ENCODE peak calls at places on chromosome 21, in eight cellular contexts. X is Peyer's patch, Q is tibial artery, E is left ventricle myocardium inferior, U is H1, L is IMR-90, J is stomach, D is MM.1S. Z is an unnamed sample. For H3K36me3, the result is how much of the 10 kb centered on the place peaks cover.

GRCh38 chr21:32207096-32207716 is 71.6 kb downstream of the MIS18A start:
- DNase-seq in D (no peak), U (no peak), X (no peak), Q (no peak), E (no peak), J (no peak), L (no peak), Z (no peak)

GRCh38 chr21:26528882-26529281 is 44.2 kb downstream of the CYYR1 start:
- DNase-seq in U (no peak), J (no peak), E (no peak), Q (no peak), D (no peak), L (no peak), X (no peak), Z (no peak)

GRCh38 chr21:16007933-16008332 is 278.2 kb downstream of the USP25 start:
- DNase-seq in J (no peak), Q (no peak), D (no peak), U (no peak), L (peak), X (no peak), E (no peak), Z (no peak)

GRCh38 chr21:26082549-26082948 is 88.0 kb downstream of the APP start:
- DNase-seq in X (no peak), U (no peak), L (no peak), Q (no peak), J (no peak), E (no peak), D (no peak), Z (no peak)

GRCh38 chr21:40667964-40668363 is 179.0 kb downstream of the DSCAM start:
- DNase-seq in X (no peak), L (no peak), J (no peak), Q (no peak), U (no peak), E (no peak), D (no peak), Z (no peak)

GRCh38 chr21:39538453-39539042 is 74.2 kb upstream of the B3GALT5 start:
- DNase-seq in D (no peak), U (no peak), Q (no peak), J (no peak), X (no peak), E (no peak), L (no peak), Z (no peak)

GRCh38 chr21:39009587-39010225 is 173.5 kb downstream of the PSMG1 start:
- DNase-seq in J (no peak), U (no peak), Q (no peak), D (no peak), E (no peak), L (no peak), X (no peak), Z (peak)

GRCh38 chr21:34808569-34809204 is 139.9 kb downstream of the CLIC6 start:
- DNase-seq in Q (no peak), U (no peak), D (no peak), L (peak), J (no peak), E (no peak), X (no peak), Z (no peak)

GRCh38 chr21:24290151-24290833 is 1317.0 kb downstream of the MRPL39 start:
- DNase-seq in L (no peak), U (no peak), J (no peak), D (peak), E (no peak), Q (no peak), X (no peak), Z (no peak)

GRCh38 chr21:31397939-31398338 is 53.9 kb upstream of the TIAM1 start:
- DNase-seq in D (peak), L (no peak), Q (no peak), U (no peak), X (no peak), J (no peak), E (no peak), Z (no peak)

GRCh38 chr21:31282095-31282709 is 61.9 kb downstream of the TIAM1 start:
- DNase-seq in E (peak), D (no peak), X (no peak), Q (no peak), J (peak), U (no peak), L (peak), Z (no peak)

GRCh38 chr21:38956791-38957571 is 151.3 kb downstream of the ETS2 start:
- DNase-seq in L (peak), Q (no peak), X (no peak), J (peak), E (no peak), D (no peak), U (no peak), Z (peak)

GRCh38 chr21:14771587-14771986 is 225.5 kb upstream of the SAMSN1 start:
- DNase-seq in E (no peak), X (no peak), Q (no peak), L (no peak), J (no peak), D (no peak), U (no peak), Z (no peak)

GRCh38 chr21:26776320-26777021 is 68.7 kb downstream of the ADAMTS1 start:
- DNase-seq in U (no peak), J (no peak), Q (no peak), D (no peak), X (no peak), E (no peak), L (peak), Z (no peak)

GRCh38 chr21:30340714-30341573 is 3.5 kb upstream of the KRTAP27-1 start:
- DNase-seq in L (peak), E (no peak), Q (peak), D (peak), X (no peak), J (peak), U (peak), Z (no peak)

GRCh38 chr21:34986561-34987533 is 62.3 kb downstream of the RUNX1 start:
- DNase-seq in L (peak), D (peak), U (no peak), Q (no peak), J (no peak), X (peak), E (no peak), Z (no peak)

GRCh38 chr21:46639489-46640386 is 4.3 kb downstream of the PRMT2 start:
- DNase-seq in D (no peak), J (no peak), E (no peak), X (no peak), L (peak), Q (no peak), U (no peak), Z (no peak)

GRCh38 chr21:27429612-27430361 is 462.9 kb upstream of the ADAMTS5 start:
- DNase-seq in U (no peak), D (no peak), E (no peak), X (no peak), J (no peak), Q (no peak), L (peak), Z (no peak)

GRCh38 chr21:18060402-18060801 is 184.2 kb upstream of the CHODL start:
- DNase-seq in J (no peak), X (no peak), U (no peak), D (no peak), E (no peak), L (no peak), Q (no peak), Z (no peak)

GRCh38 chr21:27423073-27423472 is 456.2 kb upstream of the ADAMTS5 start:
- DNase-seq in L (peak), X (no peak), D (no peak), E (peak), Q (peak), J (peak), U (no peak), Z (no peak)

GRCh38 chr21:38386967-38387366 is 111.3 kb downstream of the ERG start:
- DNase-seq in L (no peak), E (no peak), D (peak), J (no peak), X (no peak), Q (no peak), U (no peak), Z (no peak)

GRCh38 chr21:15093216-15093615 is 28.4 kb upstream of the NRIP1 start:
- DNase-seq in U (no peak), J (no peak), L (no peak), E (no peak), D (no peak), Q (no peak), X (no peak), Z (no peak)

GRCh38 chr21:38965910-38966504 is 160.3 kb downstream of the ETS2 start:
- DNase-seq in X (no peak), Q (no peak), U (peak), E (no peak), J (peak), L (peak), D (peak), Z (peak)

GRCh38 chr21:17370750-17371325 is 142.0 kb upstream of the CXADR start:
- DNase-seq in Q (no peak), U (no peak), L (no peak), J (no peak), E (no peak), X (no peak), D (no peak), Z (no peak)

GRCh38 chr21:38631676-38632075 is 133.4 kb upstream of the ERG start:
- DNase-seq in D (no peak), J (no peak), L (no peak), Q (no peak), X (no peak), U (no peak), E (no peak), Z (no peak)

GRCh38 chr21:38534591-38534990 is 36.3 kb upstream of the ERG start:
- DNase-seq in J (no peak), E (no peak), U (no peak), X (no peak), Q (no peak), D (no peak), L (no peak), Z (no peak)

GRCh38 chr21:25107708-25108107 is 499.6 kb downstream of the MRPL39 start:
- DNase-seq in D (no peak), J (no peak), E (no peak), X (no peak), U (no peak), Q (no peak), L (peak), Z (no peak)

GRCh38 chr21:8998946-8999681 is 1522.3 kb upstream of the TPTE start:
- DNase-seq in D (no peak), U (no peak), L (no peak), Q (no peak), E (no peak), X (no peak), J (no peak), Z (no peak)

GRCh38 chr21:23740463-23740862 is 1866.8 kb downstream of the MRPL39 start:
- DNase-seq in X (no peak), D (no peak), U (no peak), E (no peak), J (no peak), L (no peak), Q (no peak), Z (no peak)

GRCh38 chr21:32278068-32278467 is 781 bp downstream of the MIS18A start:
- DNase-seq in J (no peak), D (no peak), E (no peak), X (no peak), U (no peak), Q (no peak), L (no peak), Z (no peak)

GRCh38 chr21:14285147-14285546 is 69.2 kb downstream of the RBM11 start:
- DNase-seq in J (no peak), L (no peak), D (peak), U (no peak), Q (no peak), E (no peak), X (no peak), Z (no peak)

GRCh38 chr21:32020551-32020950 is 147.7 kb downstream of the HUNK start:
- DNase-seq in J (no peak), X (no peak), D (no peak), L (no peak), U (no peak), E (no peak), Q (no peak), Z (no peak)

GRCh38 chr21:38306833-38307232 is 50.0 kb downstream of the KCNJ15 start:
- DNase-seq in E (no peak), D (no peak), U (no peak), J (no peak), Q (no peak), X (no peak), L (peak), Z (no peak)

DNA sequence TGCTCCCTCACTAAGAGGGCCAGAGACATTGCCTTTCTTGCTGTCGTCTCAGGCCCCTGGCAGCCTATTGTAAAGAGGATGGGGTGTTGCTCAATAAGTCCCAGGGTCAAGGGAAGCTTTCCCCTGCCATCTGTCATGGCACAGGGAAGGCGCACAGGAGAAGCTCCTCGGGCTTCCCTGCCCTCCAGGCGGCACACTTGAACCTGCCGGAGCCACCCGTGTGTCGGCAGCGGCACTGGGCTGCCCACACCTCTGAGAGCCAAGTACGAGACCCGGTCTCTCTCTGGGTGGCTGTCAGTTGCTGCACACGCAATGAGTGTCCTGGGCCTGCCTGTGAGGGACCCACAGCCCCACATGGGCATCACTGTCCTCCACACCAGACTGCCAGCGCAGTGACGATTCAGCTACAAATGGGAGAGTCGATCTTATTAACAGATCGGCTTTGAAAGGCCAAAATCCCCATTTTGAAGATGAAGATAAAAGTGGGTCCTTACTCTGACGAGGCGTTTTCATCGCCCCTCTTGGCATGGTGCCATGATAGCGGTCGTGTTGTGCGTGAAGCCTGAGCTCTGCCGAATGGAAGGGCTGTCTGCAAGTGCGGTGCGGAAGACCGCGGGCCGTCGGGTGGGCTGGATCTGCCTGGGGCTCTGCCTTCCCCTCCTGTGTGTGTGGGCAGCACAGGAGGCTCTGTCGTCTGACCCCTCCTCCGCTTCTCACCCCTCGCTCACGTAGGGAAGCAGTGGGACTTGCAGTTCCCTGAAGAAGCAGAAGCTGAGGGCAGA is 29.2 kb upstream of the PDXK start:
- DNase-seq in U (no peak), L (no peak), J (no peak), D (no peak), X (no peak), E (no peak), Q (no peak), Z (no peak)
- H3K36me3 ChIP-seq in U (under half), L (half or more), J (half or more), D (under half), X (under half), E (half or more), Q (half or more), Z (under half)

DNA sequence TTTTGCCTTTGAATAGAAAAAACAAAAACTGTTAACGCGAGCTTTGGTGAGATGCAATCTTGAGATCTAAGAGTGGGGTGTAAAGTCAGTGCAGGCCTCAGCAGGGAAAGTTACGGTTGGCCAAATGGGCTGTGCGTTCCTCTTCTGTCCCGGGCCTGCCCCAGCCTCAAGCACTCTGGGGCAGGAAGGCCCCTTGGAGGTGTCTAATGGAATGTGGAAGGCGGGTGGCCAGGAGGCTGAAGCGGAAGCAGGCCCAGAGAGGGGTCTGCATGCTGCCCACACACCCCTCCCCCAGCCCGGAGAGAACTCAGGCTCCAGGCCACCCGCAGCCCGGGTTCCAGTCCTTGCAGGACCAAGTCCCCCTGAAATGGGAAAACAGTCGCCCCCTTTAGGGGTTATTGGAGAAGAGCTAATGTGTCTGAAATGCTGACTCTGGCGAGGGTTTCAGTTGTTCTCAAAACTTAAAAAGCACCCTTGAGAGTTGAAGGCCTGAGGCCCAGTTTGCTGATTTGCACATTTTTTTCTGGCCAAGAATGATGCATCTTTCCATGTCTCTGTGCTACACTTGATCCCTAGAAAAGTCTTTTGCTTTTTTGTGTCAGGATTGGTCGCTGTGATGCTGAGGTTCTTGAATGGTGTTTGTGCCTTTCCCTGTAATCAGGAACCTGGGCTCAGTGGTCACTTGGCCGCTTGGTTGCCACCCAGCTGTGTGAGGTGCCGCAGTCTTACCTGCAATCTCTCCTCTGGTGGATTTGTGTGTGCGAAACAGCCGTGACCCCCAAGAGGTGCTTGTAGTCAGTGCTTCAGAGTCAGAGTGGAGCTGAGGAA is 2.0 kb downstream of the COL18A1 start:
- DNase-seq in X (no peak), D (no peak), U (peak), E (peak), J (no peak), L (no peak), Q (no peak), Z (no peak)
- H3K4me3 ChIP-seq in X (no peak), D (no peak), U (peak), E (peak), J (peak), L (peak), Q (peak), Z (no peak)

GRCh38 chr21:37223804-37224345 is 43.3 kb downstream of the VPS26C start:
- DNase-seq in L (no peak), J (no peak), D (no peak), E (no peak), X (no peak), U (peak), Q (no peak), Z (no peak)

GRCh38 chr21:37224861-37225260 is 42.3 kb downstream of the VPS26C start:
- DNase-seq in L (no peak), U (peak), D (no peak), E (no peak), J (no peak), X (no peak), Q (no peak), Z (no peak)

GRCh38 chr21:37219766-37220432 is 47.2 kb downstream of the VPS26C start:
- DNase-seq in X (peak), U (no peak), J (no peak), D (no peak), L (no peak), E (no peak), Q (no peak), Z (no peak)

GRCh38 chr21:37220981-37221664 is 46.0 kb downstream of the VPS26C start:
- DNase-seq in E (peak), X (peak), J (peak), L (peak), Q (peak), U (peak), D (peak), Z (peak)

DNA sequence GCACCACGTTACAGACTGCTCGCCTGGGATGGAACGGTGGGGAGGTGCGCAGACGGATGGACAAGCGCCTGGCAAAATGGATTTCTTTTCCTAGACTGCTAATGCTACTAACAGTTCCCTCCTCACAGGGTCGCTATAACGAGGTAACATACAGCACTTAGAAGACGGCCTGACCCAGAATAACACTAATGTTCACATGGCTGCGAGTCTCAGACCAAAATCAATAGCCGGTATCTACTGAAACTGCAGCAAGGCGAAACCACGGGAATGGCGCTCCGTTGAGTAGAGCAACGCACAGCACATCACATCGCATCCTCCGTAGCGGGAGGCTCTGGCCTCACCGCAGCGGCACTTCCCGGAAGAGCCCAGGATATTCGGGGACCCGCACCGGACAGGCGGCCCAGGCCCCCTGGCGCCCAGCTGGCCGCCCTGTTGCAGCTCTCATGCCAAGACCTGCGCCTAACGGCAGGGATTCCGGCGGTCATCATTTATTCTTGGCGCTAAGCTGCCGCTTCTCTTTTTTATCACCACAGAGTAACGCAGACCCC is 46.6 kb downstream of the VPS26C start:
- DNase-seq in X (peak), E (no peak), D (peak), Q (no peak), L (peak), U (no peak), J (no peak), Z (no peak)
- TF ChIP-seq CTCF in X (no peak), E (peak), D (no peak), Q (no peak), L (no peak), U (no peak), J (no peak), Z (no peak)

GRCh38 chr21:36247316-36247715 is 72.7 kb upstream of the MORC3 start:
- DNase-seq in X (no peak), L (peak), Q (no peak), U (no peak), E (no peak), J (no peak), D (no peak), Z (no peak)

GRCh38 chr21:36250423-36251075 is 69.4 kb upstream of the MORC3 start:
- DNase-seq in D (no peak), L (no peak), Q (no peak), U (no peak), J (no peak), E (no peak), X (no peak), Z (no peak)

GRCh38 chr21:36246080-36246631 is 73.8 kb upstream of the MORC3 start:
- DNase-seq in U (no peak), J (peak), D (no peak), E (no peak), X (no peak), L (no peak), Q (no peak), Z (peak)

GRCh38 chr21:36245649-36246048 is 74.3 kb upstream of the MORC3 start:
- DNase-seq in J (no peak), X (no peak), U (no peak), Q (no peak), L (no peak), D (no peak), E (no peak), Z (no peak)

DNA sequence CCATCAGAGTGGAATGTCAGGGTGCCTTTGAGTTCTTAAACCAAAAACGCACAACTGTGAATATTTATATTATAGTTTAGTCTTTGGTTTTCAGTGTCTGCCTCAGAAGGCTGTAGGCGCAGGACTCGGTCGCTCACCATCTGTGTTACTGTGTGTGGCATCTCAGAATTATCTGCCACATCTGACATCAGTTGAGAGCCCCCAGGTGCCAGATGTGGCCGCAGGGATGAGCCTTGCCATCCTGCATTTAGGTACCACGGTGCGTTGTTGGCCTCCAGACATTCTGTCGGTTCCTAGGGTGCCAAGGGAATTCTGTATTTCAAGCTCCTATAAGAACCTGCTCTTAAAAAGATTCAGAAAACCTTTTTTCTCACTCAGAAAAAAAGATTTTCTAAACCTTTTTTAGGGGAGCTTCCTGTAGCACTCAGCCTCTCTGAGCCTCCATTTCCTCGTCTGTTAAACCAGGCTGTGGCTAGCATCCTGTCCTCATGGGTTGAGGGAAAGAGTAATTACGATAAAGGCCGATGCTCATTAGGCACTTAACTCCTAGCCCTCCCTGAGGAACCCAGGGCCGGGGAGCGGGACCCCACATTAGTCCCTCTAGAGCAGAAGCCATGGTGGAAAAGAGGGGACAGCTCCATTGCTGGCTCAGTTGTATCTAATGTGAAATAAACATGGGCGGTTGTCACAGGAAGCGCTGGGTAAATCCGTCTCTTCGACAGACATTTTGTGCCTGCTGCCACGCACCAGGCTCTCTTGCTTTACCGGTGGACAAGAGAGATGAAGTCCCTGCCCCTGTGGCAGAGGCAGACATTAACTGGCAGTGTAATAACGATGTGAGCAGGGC is 70.2 kb upstream of the MORC3 start:
- DNase-seq in X (no peak), U (no peak), Q (no peak), J (no peak), E (no peak), L (no peak), D (no peak), Z (no peak)
- H3K36me3 ChIP-seq in X (under half), U (under half), Q (half or more), J (half or more), E (half or more), L (under half), D (under half), Z (under half)

Z was measured in mucosa of descending colon.